ENCODE peak calls at places on chromosomes 6 and 20, in six cellular contexts. S, F, Z, O, H and N are unnamed samples.

GRCh38 chr6:46170357-46171289 is at the start of gene ENPP5:
- DNase-seq in S (peak; percentile 87), F (peak; percentile 97), Z (peak; percentile 47), O (peak; percentile 61), H (peak; percentile 43), N (peak; percentile 92)

GRCh38 chr6:114344216-114344970 is 1.6 kb upstream of the HS3ST5 start:
- DNase-seq in S (no peak), F (no peak), Z (no peak), O (no peak), H (no peak), N (no peak)

GRCh38 chr6:22551280-22551679 is 18.1 kb upstream of the HDGFL1 start:
- DNase-seq in S (no peak), F (no peak), Z (no peak), O (no peak), H (no peak), N (no peak)

GRCh38 chr20:44109951-44110361 is 77.0 kb downstream of the JPH2 start:
- DNase-seq in S (no peak), F (peak; percentile 25), Z (no peak), O (no peak), H (no peak), N (no peak)

GRCh38 chr6:97068211-97068610 is 143.7 kb downstream of the KLHL32 start:
- DNase-seq in S (no peak), F (no peak), Z (no peak), O (no peak), H (peak; percentile 27), N (no peak)

GRCh38 chr20:37575884-37576283 is 48.2 kb upstream of the BLCAP start:
- DNase-seq in S (peak; percentile 25), F (no peak), Z (no peak), O (peak; percentile 15), H (no peak), N (no peak)

GRCh38 chr6:140977425-140977824 is 1155.3 kb upstream of the GJE1 start:
- DNase-seq in S (no peak), F (no peak), Z (no peak), O (no peak), H (no peak), N (no peak)

GRCh38 chr6:158707120-158707519 is 57.3 kb downstream of the SYTL3 start:
- DNase-seq in S (no peak), F (peak; percentile 79), Z (no peak), O (no peak), H (peak; percentile 68), N (no peak)

GRCh38 chr6:148069256-148069655 is 273.4 kb upstream of the SASH1 start:
- DNase-seq in S (no peak), F (no peak), Z (no peak), O (no peak), H (no peak), N (no peak)

GRCh38 chr20:54234991-54235390 is 27.1 kb downstream of the PFDN4 start:
- DNase-seq in S (no peak), F (no peak), Z (no peak), O (no peak), H (no peak), N (no peak)

GRCh38 chr6:92433911-92434310 is 985.4 kb downstream of the EPHA7 start:
- DNase-seq in S (no peak), F (no peak), Z (no peak), O (no peak), H (no peak), N (no peak)

GRCh38 chr6:4021862-4022715 is 56.8 kb downstream of the FAM217A start:
- DNase-seq in S (no peak), F (no peak), Z (no peak), O (no peak), H (peak; percentile 31), N (no peak)